ENCODE peak calls at places on chromosomes 11 and 22, in four cellular contexts. L, A, W and D are unnamed samples.

GRCh38 chr11:26186389-26186788 is 145.5 kb upstream of the ANO3 start:
- DNase-seq in L (no peak), A (no peak), W (no peak), D (no peak)

GRCh38 chr22:42955842-42956241 is 59.1 kb downstream of the PACSIN2 start:
- DNase-seq in L (no peak), A (no peak), W (no peak), D (no peak)

GRCh38 chr11:100515087-100515486 is 172.0 kb upstream of the ARHGAP42 start:
- DNase-seq in L (peak), A (peak), W (no peak), D (peak)

GRCh38 chr11:12192796-12193514 is 82.6 kb downstream of the MICAL2 start:
- DNase-seq in L (no peak), A (no peak), W (no peak), D (no peak)

GRCh38 chr22:37533995-37534394 is 14.8 kb upstream of the CARD10 start:
- DNase-seq in L (peak), A (peak), W (no peak), D (peak)

GRCh38 chr11:64568041-64568571 is 22.9 kb upstream of the SLC22A12 start:
- DNase-seq in L (no peak), A (no peak), W (no peak), D (no peak)

GRCh38 chr11:94864646-94865045 is 96.5 kb downstream of the AMOTL1 start:
- DNase-seq in L (no peak), A (no peak), W (no peak), D (no peak)

GRCh38 chr22:20645954-20646353 is 128.0 kb upstream of the SERPIND1 start:
- DNase-seq in L (no peak), A (no peak), W (no peak), D (no peak)

GRCh38 chr22:32849501-32849900 is 48.0 kb downstream of the TIMP3 start:
- DNase-seq in L (no peak), A (no peak), W (no peak), D (no peak)

GRCh38 chr11:43503417-43503816 is 144.7 kb downstream of the TTC17 start:
- DNase-seq in L (no peak), A (no peak), W (no peak), D (no peak)

GRCh38 chr11:10603721-10604297 is 35.3 kb upstream of the LYVE1 start:
- DNase-seq in L (no peak), A (no peak), W (no peak), D (no peak)

GRCh38 chr11:112748713-112749481 is 212.3 kb upstream of the NCAM1 start:
- DNase-seq in L (no peak), A (no peak), W (no peak), D (no peak)

GRCh38 chr11:120210651-120211521 is at the start of gene OAF:
- DNase-seq in L (peak), A (peak), W (peak), D (peak)

GRCh38 chr22:48650323-48651035 is 1177.2 kb downstream of the BRD1 start:
- DNase-seq in L (no peak), A (no peak), W (no peak), D (no peak)

GRCh38 chr11:116986521-116987105 is 111.6 kb downstream of the SIK3 start:
- DNase-seq in L (peak), A (peak), W (no peak), D (peak)